ENCODE peak calls at places on chromosomes 7 and 10, in ten cellular contexts. One of them, this sample, is unnamed.

GRCh38 chr7:149873968-149874643 is at the start of gene ATP6V0E2:
- DNase-seq in Karpas-422: no peak
- DNase-seq in GM03348: no peak
- DNase-seq in T follicular helper cell: no peak
- DNase-seq in activated naive CD8-positive, alpha-beta T cell treated with anti-CD3 and anti-CD28 coated beads for 36 hours: no peak
- DNase-seq in AG20443: no peak
- DNase-seq in HFF-Myc: no peak
- DNase-seq in tibial artery: no peak
- DNase-seq in GM19239: no peak
- DNase-seq in HTR-8/SVneo: no peak
- DNase-seq in this sample: no peak

GRCh38 chr7:135335628-135336139 is 102.0 kb downstream of the STRA8 start:
- DNase-seq in Karpas-422: peak; percentile 85
- DNase-seq in GM03348: peak; percentile 50
- DNase-seq in T follicular helper cell: peak; percentile 1
- DNase-seq in activated naive CD8-positive, alpha-beta T cell treated with anti-CD3 and anti-CD28 coated beads for 36 hours: peak; percentile 31
- DNase-seq in AG20443: peak; percentile 61
- DNase-seq in HFF-Myc: peak; percentile 14
- DNase-seq in tibial artery: peak; percentile 41
- DNase-seq in GM19239: peak; percentile 31
- DNase-seq in HTR-8/SVneo: peak; percentile 48
- DNase-seq in this sample: no peak

GRCh38 chr10:84270708-84271107 is 25.9 kb downstream of the RGR start:
- DNase-seq in Karpas-422: no peak
- DNase-seq in GM03348: no peak
- DNase-seq in T follicular helper cell: no peak
- DNase-seq in activated naive CD8-positive, alpha-beta T cell treated with anti-CD3 and anti-CD28 coated beads for 36 hours: no peak
- DNase-seq in AG20443: no peak
- DNase-seq in HFF-Myc: no peak
- DNase-seq in tibial artery: no peak
- DNase-seq in GM19239: no peak
- DNase-seq in HTR-8/SVneo: no peak
- DNase-seq in this sample: no peak

GRCh38 chr7:95155965-95156364 is 168.4 kb downstream of the PON1 start:
- DNase-seq in Karpas-422: no peak
- DNase-seq in GM03348: no peak
- DNase-seq in T follicular helper cell: no peak
- DNase-seq in activated naive CD8-positive, alpha-beta T cell treated with anti-CD3 and anti-CD28 coated beads for 36 hours: no peak
- DNase-seq in AG20443: no peak
- DNase-seq in HFF-Myc: no peak
- DNase-seq in tibial artery: no peak
- DNase-seq in GM19239: no peak
- DNase-seq in HTR-8/SVneo: no peak
- DNase-seq in this sample: no peak

GRCh38 chr7:152649220-152649619 is 26.7 kb downstream of the XRCC2 start:
- DNase-seq in Karpas-422: no peak
- DNase-seq in GM03348: no peak
- DNase-seq in T follicular helper cell: no peak
- DNase-seq in activated naive CD8-positive, alpha-beta T cell treated with anti-CD3 and anti-CD28 coated beads for 36 hours: no peak
- DNase-seq in AG20443: no peak
- DNase-seq in HFF-Myc: no peak
- DNase-seq in tibial artery: no peak
- DNase-seq in GM19239: no peak
- DNase-seq in HTR-8/SVneo: no peak
- DNase-seq in this sample: no peak

GRCh38 chr10:29806350-29806788 is 171.6 kb upstream of the SVIL start:
- DNase-seq in Karpas-422: no peak
- DNase-seq in GM03348: no peak
- DNase-seq in T follicular helper cell: no peak
- DNase-seq in activated naive CD8-positive, alpha-beta T cell treated with anti-CD3 and anti-CD28 coated beads for 36 hours: no peak
- DNase-seq in AG20443: no peak
- DNase-seq in HFF-Myc: no peak
- DNase-seq in tibial artery: no peak
- DNase-seq in GM19239: no peak
- DNase-seq in HTR-8/SVneo: no peak
- DNase-seq in this sample: no peak

GRCh38 chr7:135853499-135853898 is 104.9 kb upstream of the FAM180A start:
- DNase-seq in Karpas-422: no peak
- DNase-seq in GM03348: peak; percentile 17
- DNase-seq in T follicular helper cell: no peak
- DNase-seq in activated naive CD8-positive, alpha-beta T cell treated with anti-CD3 and anti-CD28 coated beads for 36 hours: no peak
- DNase-seq in AG20443: peak; percentile 44
- DNase-seq in HFF-Myc: peak; percentile 19
- DNase-seq in tibial artery: no peak
- DNase-seq in GM19239: no peak
- DNase-seq in HTR-8/SVneo: peak; percentile 18
- DNase-seq in this sample: no peak

GRCh38 chr7:24576171-24577052 is 3.2 kb downstream of the PALS2 start:
- DNase-seq in Karpas-422: peak; percentile 81
- DNase-seq in GM03348: peak; percentile 68
- DNase-seq in T follicular helper cell: no peak
- DNase-seq in activated naive CD8-positive, alpha-beta T cell treated with anti-CD3 and anti-CD28 coated beads for 36 hours: no peak
- DNase-seq in AG20443: peak; percentile 54
- DNase-seq in HFF-Myc: peak; percentile 75
- DNase-seq in tibial artery: no peak
- DNase-seq in GM19239: no peak
- DNase-seq in HTR-8/SVneo: peak; percentile 65
- DNase-seq in this sample: no peak

GRCh38 chr10:77661100-77661499 is 23.5 kb upstream of the KCNMA1 start:
- DNase-seq in Karpas-422: peak; percentile 74
- DNase-seq in GM03348: no peak
- DNase-seq in T follicular helper cell: no peak
- DNase-seq in activated naive CD8-positive, alpha-beta T cell treated with anti-CD3 and anti-CD28 coated beads for 36 hours: no peak
- DNase-seq in AG20443: no peak
- DNase-seq in HFF-Myc: no peak
- DNase-seq in tibial artery: no peak
- DNase-seq in GM19239: no peak
- DNase-seq in HTR-8/SVneo: no peak
- DNase-seq in this sample: no peak

GRCh38 chr10:21398549-21399345 is 126.7 kb downstream of the SKIDA1 start:
- DNase-seq in Karpas-422: no peak
- DNase-seq in GM03348: peak; percentile 56
- DNase-seq in T follicular helper cell: no peak
- DNase-seq in activated naive CD8-positive, alpha-beta T cell treated with anti-CD3 and anti-CD28 coated beads for 36 hours: no peak
- DNase-seq in AG20443: peak; percentile 51
- DNase-seq in HFF-Myc: peak; percentile 41
- DNase-seq in tibial artery: no peak
- DNase-seq in GM19239: no peak
- DNase-seq in HTR-8/SVneo: peak; percentile 35
- DNase-seq in this sample: no peak

GRCh38 chr10:89364533-89364932 is 13.3 kb upstream of the IFIT1B start:
- DNase-seq in Karpas-422: no peak
- DNase-seq in GM03348: no peak
- DNase-seq in T follicular helper cell: no peak
- DNase-seq in activated naive CD8-positive, alpha-beta T cell treated with anti-CD3 and anti-CD28 coated beads for 36 hours: no peak
- DNase-seq in AG20443: no peak
- DNase-seq in HFF-Myc: no peak
- DNase-seq in tibial artery: no peak
- DNase-seq in GM19239: no peak
- DNase-seq in HTR-8/SVneo: no peak
- DNase-seq in this sample: no peak